ENCODE peak calls at places on chromosomes 6 and 20, in five cellular contexts. U is IMR-90, V is neuronal stem cell, F is H1, T is mesendoderm. S is an unnamed sample. For H3K27me3, the result is how much of the 10 kb centered on the place peaks cover.

GRCh38 chr6:113924199-113924791 is 46.7 kb downstream of the HDAC2 start:
- DNase-seq in U (peak), V (no peak), F (no peak), T (no peak), S (no peak)

GRCh38 chr20:50138479-50139393 is 14.8 kb downstream of the PEDS1 start:
- DNase-seq in U (no peak), V (no peak), F (no peak), T (no peak), S (no peak)

GRCh38 chr6:133983099-133983939 is 30.3 kb downstream of the TBPL1 start:
- DNase-seq in U (peak), V (no peak), F (no peak), T (peak), S (peak)

GRCh38 chr6:152428126-152428525 is 209.0 kb downstream of the SYNE1 start:
- DNase-seq in U (peak), V (no peak), F (no peak), T (peak), S (no peak)

GRCh38 chr6:31585531-31585930 is 546 bp upstream of the LST1 start:
- DNase-seq in U (no peak), V (no peak), F (no peak), T (peak), S (no peak)

GRCh38 chr6:2659882-2660281 is 90.8 kb downstream of the MYLK4 start:
- DNase-seq in U (peak), V (no peak), F (no peak), T (peak), S (no peak)

GRCh38 chr6:161101517-161101916 is 109.9 kb downstream of the MAP3K4 start:
- DNase-seq in U (peak), V (peak), F (no peak), T (peak), S (peak)

GRCh38 chr6:113094781-113095180 is 747.7 kb downstream of the RFPL4B start:
- DNase-seq in U (peak), V (no peak), F (no peak), T (no peak), S (peak)

GRCh38 chr6:31094389-31094881 is 17.9 kb downstream of the C6orf15 start:
- DNase-seq in U (no peak), V (no peak), F (no peak), T (no peak), S (no peak)

GRCh38 chr6:156852147-156852857 is 75.1 kb downstream of the ARID1B start:
- DNase-seq in U (no peak), V (no peak), F (no peak), T (no peak), S (no peak)

GRCh38 chr6:92667843-92668242 is 751.5 kb downstream of the EPHA7 start:
- DNase-seq in U (peak), V (no peak), F (no peak), T (peak), S (peak)

GRCh38 chr6:7566617-7567173 is 23.3 kb upstream of the SNRNP48 start:
- DNase-seq in U (no peak), V (no peak), F (no peak), T (peak), S (no peak)

GRCh38 chr6:8983202-8983688 is 547.9 kb upstream of the SLC35B3 start:
- DNase-seq in U (peak), V (peak), F (peak), T (peak), S (peak)

GRCh38 chr6:152309006-152309405 is 328.2 kb downstream of the SYNE1 start:
- DNase-seq in U (no peak), V (no peak), F (no peak), T (no peak), S (no peak)

GRCh38 chr20:35742741-35743523 is 872 bp upstream of the RBM39 start:
- DNase-seq in U (no peak), V (no peak), F (no peak), T (peak), S (peak)

GRCh38 chr6:154878866-154879491 is 116.1 kb upstream of the TIAM2 start:
- DNase-seq in U (peak), V (no peak), F (peak), T (no peak), S (no peak)

GRCh38 chr6:129605962-129606361 is 104.0 kb downstream of the ARHGAP18 start:
- DNase-seq in U (no peak), V (no peak), F (no peak), T (no peak), S (no peak)

GRCh38 chr6:167893416-167893815 is 66.7 kb downstream of the AFDN start:
- DNase-seq in U (peak), V (no peak), F (no peak), T (peak), S (peak)

GRCh38 chr6:148873868-148874267 is 127.0 kb downstream of the UST start:
- DNase-seq in U (no peak), V (no peak), F (no peak), T (no peak), S (no peak)

GRCh38 chr6:169701218-169701952 is 444 bp downstream of the WDR27 start:
- DNase-seq in U (no peak), V (no peak), F (no peak), T (no peak), S (no peak)

GRCh38 chr6:161549977-161550655 is 276.3 kb upstream of the AGPAT4 start:
- DNase-seq in U (no peak), V (no peak), F (no peak), T (peak), S (no peak)

GRCh38 chr20:5000263-5001173 is 792 bp downstream of the SLC23A2 start:
- DNase-seq in U (peak), V (no peak), F (peak), T (peak), S (peak)

GRCh38 chr6:40956871-40957270 is 82.2 kb downstream of the UNC5CL start:
- DNase-seq in U (peak), V (no peak), F (no peak), T (no peak), S (peak)

GRCh38 chr6:14706378-14706929 is 539.4 kb upstream of the JARID2 start:
- DNase-seq in U (peak), V (no peak), F (no peak), T (no peak), S (peak)

GRCh38 chr6:53250761-53251672 is 97.7 kb downstream of the ELOVL5 start:
- DNase-seq in U (peak), V (no peak), F (no peak), T (no peak), S (peak)

GRCh38 chr6:77403424-77403823 is 59.9 kb downstream of the HTR1B start:
- DNase-seq in U (peak), V (peak), F (no peak), T (peak), S (peak)

GRCh38 chr6:151885234-151885633 is 77.8 kb downstream of the ESR1 start:
- DNase-seq in U (no peak), V (no peak), F (no peak), T (no peak), S (no peak)

GRCh38 chr6:160858886-160859285 is 132.7 kb upstream of the MAP3K4 start:
- DNase-seq in U (no peak), V (no peak), F (no peak), T (no peak), S (no peak)

GRCh38 chr6:83153958-83154357 is 39.1 kb downstream of the PGM3 start:
- DNase-seq in U (peak), V (no peak), F (no peak), T (no peak), S (no peak)

GRCh38 chr6:136411028-136411329 is 121.3 kb upstream of the BCLAF1 start:
- DNase-seq in U (no peak), V (no peak), F (no peak), T (no peak), S (no peak)

GRCh38 chr6:82554706-82555105 is 191.1 kb downstream of the TPBG start:
- DNase-seq in U (no peak), V (no peak), F (no peak), T (no peak), S (no peak)

GRCh38 chr20:25549866-25550477 is 35.4 kb downstream of the NINL start:
- DNase-seq in U (peak), V (no peak), F (no peak), T (no peak), S (peak)

GRCh38 chr6:26215200-26216014 is 128.2 kb downstream of the HFE start:
- DNase-seq in U (peak), V (no peak), F (peak), T (peak), S (peak)

GRCh38 chr6:41691426-41692079 is 43.9 kb downstream of the TFEB start:
- DNase-seq in U (no peak), V (no peak), F (no peak), T (peak), S (no peak)

GRCh38 chr6:113997106-113997505 is 26.2 kb upstream of the HDAC2 start:
- DNase-seq in U (peak), V (no peak), F (no peak), T (no peak), S (peak)

GRCh38 chr6:26501482-26501986 is 1.4 kb downstream of the BTN1A1 start:
- DNase-seq in U (peak), V (no peak), F (peak), T (peak), S (peak)

GRCh38 chr6:2630362-2630761 is 120.4 kb downstream of the MYLK4 start:
- DNase-seq in U (peak), V (no peak), F (no peak), T (peak), S (peak)

GRCh38 chr20:15100506-15101160 is 763.2 kb upstream of the FLRT3 start:
- DNase-seq in U (no peak), V (no peak), F (no peak), T (no peak), S (no peak)

GRCh38 chr6:159815410-159815809 is 15.3 kb downstream of the PNLDC1 start:
- DNase-seq in U (no peak), V (no peak), F (no peak), T (peak), S (no peak)
- H4K8ac ChIP-seq in U (no peak), V (no peak), F (no peak), T (no peak), S (no peak)

GRCh38 chr6:35786810-35787209 is 6.0 kb downstream of the CLPSL1 start:
- DNase-seq in U (no peak), V (no peak), F (no peak), T (no peak), S (no peak)
- H3K27me3 ChIP-seq in U (half or more), V (under half), F (under half), T (under half), S (half or more)

DNA sequence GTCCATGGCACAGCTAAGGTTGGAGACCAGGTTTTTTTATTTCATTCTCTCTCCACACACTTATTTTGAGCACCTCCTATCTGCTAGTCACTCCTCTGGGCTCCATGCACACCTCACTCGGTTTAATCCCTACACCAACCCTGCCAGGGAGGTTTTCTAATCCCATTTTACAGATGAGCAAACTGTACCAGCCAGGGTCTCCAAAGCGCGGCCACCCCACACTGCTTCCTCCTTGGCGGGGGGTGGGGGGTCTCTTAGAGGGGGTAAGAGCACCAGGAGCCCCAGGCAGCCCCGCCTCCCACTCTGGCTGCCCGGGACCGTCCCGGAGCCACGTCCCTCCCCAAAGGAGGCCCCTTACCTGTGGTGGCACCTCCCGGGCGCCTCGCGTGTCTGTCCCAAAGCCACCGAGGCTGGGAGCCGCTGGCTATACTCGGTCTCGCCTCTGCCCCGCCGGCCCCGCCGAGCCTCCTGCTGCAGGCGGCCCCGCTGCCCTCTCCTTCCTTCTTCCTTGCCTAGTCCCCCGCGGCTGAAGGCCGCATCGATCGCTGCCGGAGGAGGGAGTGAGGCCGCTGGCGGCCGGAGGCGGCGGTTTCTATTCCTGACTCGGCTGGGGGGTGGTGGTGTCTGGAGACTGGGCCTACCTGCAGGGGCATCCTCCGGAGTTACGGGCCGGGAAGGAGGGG is at the start of gene KCNS1:
- DNase-seq in U (no peak), V (no peak), F (peak), T (peak), S (peak)
- H4K8ac ChIP-seq in U (no peak), V (no peak), F (peak), T (no peak), S (peak)

GRCh38 chr6:57822896-57823358 is 505.5 kb downstream of the PRIM2 start:
- DNase-seq in U (peak), V (no peak), F (peak), T (peak), S (no peak)
- H3K27me3 ChIP-seq in U (under half), V (under half), F (under half), T (under half), S (under half)

GRCh38 chr20:17571967-17572638 is 2.2 kb downstream of the DSTN start:
- DNase-seq in U (no peak), V (no peak), F (no peak), T (no peak), S (no peak)

GRCh38 chr20:17569616-17570346 is at the start of gene DSTN:
- DNase-seq in U (peak), V (peak), F (peak), T (peak), S (peak)

GRCh38 chr20:17568972-17569471 is 853 bp upstream of the DSTN start:
- DNase-seq in U (peak), V (peak), F (peak), T (peak), S (peak)

GRCh38 chr20:17571153-17571527 is 1.3 kb downstream of the DSTN start:
- DNase-seq in U (no peak), V (no peak), F (no peak), T (no peak), S (no peak)

GRCh38 chr20:17570347-17571152 is 675 bp downstream of the DSTN start:
- DNase-seq in U (peak), V (peak), F (peak), T (peak), S (peak)
- H4K8ac ChIP-seq in U (peak), V (no peak), F (peak), T (peak), S (peak)

GRCh38 chr6:5850848-5851255 is 155.9 kb downstream of the NRN1 start:
- DNase-seq in U (no peak), V (peak), F (no peak), T (peak), S (no peak)
- H3K27me3 ChIP-seq in U (under half), V (under half), F (half or more), T (under half), S (half or more)

GRCh38 chr6:21740719-21741118 is 147.2 kb downstream of the SOX4 start:
- DNase-seq in U (peak), V (no peak), F (no peak), T (no peak), S (peak)

GRCh38 chr6:21741221-21742109 is 147.9 kb downstream of the SOX4 start:
- DNase-seq in U (peak), V (no peak), F (no peak), T (peak), S (peak)

GRCh38 chr6:21739838-21740237 is 146.3 kb downstream of the SOX4 start:
- DNase-seq in U (no peak), V (no peak), F (no peak), T (peak), S (no peak)

GRCh38 chr6:21744321-21744720 is 150.8 kb downstream of the SOX4 start:
- DNase-seq in U (no peak), V (no peak), F (no peak), T (no peak), S (peak)

DNA sequence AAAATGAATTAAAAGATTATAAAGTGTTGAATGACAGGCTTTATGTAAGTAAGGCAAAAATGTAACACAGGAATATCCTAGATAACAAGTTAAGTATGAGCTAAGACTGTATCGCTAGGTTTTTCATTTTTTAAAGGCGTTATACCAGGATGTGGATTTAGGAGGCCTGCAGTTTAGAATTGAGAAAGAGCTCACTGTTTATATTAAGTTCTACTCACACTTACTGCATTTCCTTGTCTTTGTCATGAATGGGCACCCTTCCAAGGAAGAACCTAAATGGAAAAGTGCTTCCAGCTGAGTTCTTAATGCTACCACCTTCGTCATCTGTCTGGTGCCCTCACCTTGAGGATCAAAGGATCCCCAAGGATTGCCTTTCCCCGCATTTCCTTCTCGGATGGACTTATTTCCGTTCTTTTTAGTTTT is 148.7 kb downstream of the SOX4 start:
- DNase-seq in U (peak), V (no peak), F (no peak), T (peak), S (peak)
- H4K8ac ChIP-seq in U (peak), V (no peak), F (no peak), T (no peak), S (no peak)

S was measured in mesenchymal stem cell.